ENCODE peak calls at places on chromosomes 5 and 9, in ten cellular contexts. H is stomach, X is suprapubic skin, E is psoas muscle, Y is heart left ventricle, P is mammary epithelial cell, U is HCT116, B is K562, A is colonic mucosa, V is PC-3. O is an unnamed sample.
A peak's percentile ranks its signal among the peaks of the same experiment; 100 is the strongest.

GRCh38 chr9:1170918-1171317 is 120.8 kb downstream of the DMRT2 start:
- DNase-seq in A (no peak), E (no peak), B (no peak), H (no peak), V (no peak), X (no peak), U (no peak), P (no peak), Y (no peak), O (no peak)

GRCh38 chr5:9533096-9533495 is 12.8 kb downstream of the SEMA5A start:
- DNase-seq in Y (no peak), B (no peak), P (no peak), H (no peak), U (no peak), X (no peak), V (no peak), A (no peak), E (no peak), O (no peak)

GRCh38 chr9:5488616-5489015 is 21.7 kb upstream of the PDCD1LG2 start:
- DNase-seq in Y (no peak), A (no peak), V (no peak), P (no peak), H (no peak), B (no peak), E (no peak), X (no peak), U (no peak), O (no peak)

GRCh38 chr9:136086951-136087740 is 7.9 kb downstream of the NACC2 start:
- DNase-seq in V (no peak), A (no peak), H (no peak), B (no peak), E (peak; percentile 10), X (no peak), Y (no peak), U (no peak), P (no peak), O (no peak)

GRCh38 chr9:136173648-136174290 is 31.2 kb downstream of the LHX3 start:
- DNase-seq in Y (no peak), X (no peak), B (no peak), U (no peak), P (no peak), V (no peak), A (no peak), H (no peak), E (no peak), O (peak; percentile 7)

GRCh38 chr5:68848086-68848485 is 245.7 kb upstream of the SLC30A5 start:
- DNase-seq in V (peak; percentile 73), E (no peak), U (no peak), P (peak; percentile 85), Y (no peak), H (no peak), B (no peak), A (no peak), X (no peak), O (no peak)

GRCh38 chr5:169801324-169801777 is 164.3 kb downstream of the DOCK2 start:
- DNase-seq in Y (no peak), B (no peak), U (no peak), P (peak; percentile 40), E (no peak), V (peak; percentile 86), A (no peak), H (no peak), X (no peak), O (no peak)

GRCh38 chr9:99173570-99174504 is 47.9 kb downstream of the ALG2 start:
- DNase-seq in Y (no peak), B (no peak), P (peak; percentile 46), E (no peak), A (no peak), V (no peak), X (no peak), U (no peak), H (no peak), O (no peak)

GRCh38 chr5:180623844-180624243 is 25.6 kb downstream of the FLT4 start:
- DNase-seq in X (no peak), A (no peak), E (no peak), P (no peak), V (no peak), B (no peak), H (no peak), Y (no peak), U (no peak), O (no peak)

GRCh38 chr9:113467183-113467582 is 3.7 kb downstream of the RGS3 start:
- DNase-seq in H (no peak), A (no peak), U (no peak), V (no peak), B (no peak), X (no peak), Y (no peak), E (no peak), P (no peak), O (no peak)

GRCh38 chr9:72128526-72128925 is 20.7 kb upstream of the GDA start:
- DNase-seq in B (no peak), X (no peak), U (no peak), E (no peak), A (no peak), V (no peak), Y (no peak), P (no peak), H (no peak), O (no peak)

GRCh38 chr9:38079410-38080105 is 10.5 kb upstream of the SHB start:
- DNase-seq in H (no peak), Y (no peak), A (no peak), E (peak; percentile 54), V (no peak), P (no peak), U (no peak), B (no peak), X (peak; percentile 82), O (peak; percentile 91)

GRCh38 chr5:135332519-135333150 is 66.4 kb downstream of the MACROH2A1 start:
- DNase-seq in V (peak; percentile 80), U (peak; percentile 49), H (no peak), E (no peak), P (peak; percentile 36), B (peak; percentile 67), Y (no peak), X (no peak), A (no peak), O (no peak)

GRCh38 chr5:133785182-133785581 is 172.8 kb upstream of the FSTL4 start:
- DNase-seq in P (no peak), E (no peak), V (peak; percentile 2), Y (no peak), B (peak; percentile 20), U (no peak), X (no peak), H (no peak), A (no peak), O (peak; percentile 24)

GRCh38 chr5:37847978-37848425 is 8.2 kb upstream of the GDNF start:
- DNase-seq in A (no peak), U (no peak), P (peak; percentile 94), H (no peak), V (peak; percentile 13), E (no peak), X (no peak), B (no peak), Y (no peak), O (peak; percentile 52)

GRCh38 chr5:50653946-50654345 is 12.5 kb upstream of the PARP8 start:
- DNase-seq in H (no peak), E (no peak), B (no peak), V (no peak), X (no peak), Y (peak; percentile 22), P (no peak), U (no peak), A (no peak), O (no peak)

GRCh38 chr9:107174441-107174840 is 108.6 kb upstream of the RAD23B start:
- DNase-seq in H (no peak), X (no peak), E (no peak), U (no peak), V (no peak), B (no peak), A (no peak), Y (no peak), P (no peak), O (no peak)

GRCh38 chr5:128674837-128675446 is 136.9 kb upstream of the FBN2 start:
- DNase-seq in H (peak; percentile 35), B (peak; percentile 48), Y (no peak), V (peak; percentile 84), U (peak; percentile 50), P (peak; percentile 43), A (peak; percentile 53), X (no peak), E (peak; percentile 14), O (peak; percentile 63)

GRCh38 chr9:18314321-18314720 is 159.6 kb upstream of the ADAMTSL1 start:
- DNase-seq in H (no peak), Y (no peak), X (no peak), V (no peak), U (no peak), A (no peak), B (no peak), P (no peak), E (no peak), O (no peak)

GRCh38 chr5:124906339-124907097 is 160.1 kb upstream of the ZNF608 start:
- DNase-seq in P (peak; percentile 32), B (no peak), H (peak; percentile 62), A (peak; percentile 67), Y (peak; percentile 81), X (peak; percentile 71), E (peak; percentile 48), V (peak; percentile 27), U (no peak), O (peak; percentile 23)
- TF ChIP-seq CTCF in P (peak; percentile 23), B (no peak), H (no peak), A (no peak), Y (peak; percentile 13), X (no peak), E (peak; percentile 21), V (no peak), U (no peak), O (no peak)

GRCh38 chr5:141637693-141638419 is 1.1 kb downstream of the RELL2 start:
- DNase-seq in X (peak; percentile 83), V (no peak), E (peak; percentile 65), U (no peak), Y (peak; percentile 66), A (peak; percentile 70), B (peak; percentile 81), P (no peak), H (peak; percentile 62), O (peak; percentile 80)
- H3K27ac ChIP-seq in X (no peak overlapping the region), V (no peak overlapping the region), E (no peak overlapping the region), U (peak overlapping the region; percentile 62), Y (no peak overlapping the region), A (no peak overlapping the region), B (peak overlapping the region; percentile 84), P (no peak overlapping the region), H (peak overlapping the region; percentile 82), O (peak overlapping the region; percentile 87)

DNA sequence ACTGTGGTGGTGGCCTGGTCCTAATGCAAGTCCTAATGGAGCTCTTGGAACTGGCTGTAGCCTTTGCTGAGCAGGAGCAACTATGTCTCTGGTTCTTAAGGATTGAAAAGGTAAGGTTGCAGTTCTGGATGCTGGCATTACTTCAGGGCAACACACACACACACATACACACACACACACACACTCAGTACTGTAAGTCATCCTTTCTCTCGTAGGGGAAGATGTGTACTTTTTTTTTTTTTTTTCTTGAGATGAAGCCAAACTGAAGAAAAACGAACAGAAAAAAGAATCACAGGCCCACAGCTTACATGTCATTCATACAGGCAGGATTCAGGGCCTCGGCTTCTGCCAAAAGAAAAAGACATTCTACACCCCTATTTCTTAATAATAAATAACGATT is 81.1 kb upstream of the RPS23 start:
- DNase-seq in H (no peak), V (no peak), X (no peak), U (no peak), Y (no peak), E (no peak), B (no peak), A (no peak), P (peak; percentile 36), O (no peak)
- H3K4me3 ChIP-seq in H (no peak overlapping the region), V (no peak overlapping the region), X (no peak overlapping the region), U (no peak overlapping the region), Y (no peak overlapping the region), E (no peak overlapping the region), B (no peak overlapping the region), A (no peak overlapping the region), P (no peak overlapping the region), O (no peak overlapping the region)

GRCh38 chr9:122318284-122318683 is 52.5 kb upstream of the PTGS1 start:
- DNase-seq in P (no peak), V (no peak), U (no peak), X (no peak), A (no peak), B (no peak), H (no peak), Y (no peak), E (no peak), O (no peak)
- TF ChIP-seq CTCF in P (no peak), V (no peak), U (no peak), X (no peak), A (no peak), B (no peak), H (no peak), Y (no peak), E (no peak), O (no peak)